ENCODE peak calls at places on chromosomes 7 and 10, in ten cellular contexts. One of them, this sample, is unnamed.

GRCh38 chr7:90713628-90714027 is 117.5 kb downstream of the CDK14 start:
- DNase-seq in Daoy: no peak
- DNase-seq in NCI-H1105 treated with DMSO at 0.1 percent for 48 hours: no peak
- DNase-seq in brain pericyte: no peak
- DNase-seq in D341Med: no peak
- DNase-seq in stimulated activated CD4-positive, alpha-beta T cell treated with anti-CD3 and anti-CD28 coated beads, Interleukin-12 subunit alpha, Interleukin-12 subunit beta, amount 100 ng/mL, for 24 hours: no peak
- DNase-seq in effector memory CD4-positive, alpha-beta T cell: no peak
- DNase-seq in neural crest cell: no peak
- DNase-seq in progenitor cell of endocrine pancreas: no peak
- DNase-seq in SW 1271: no peak
- DNase-seq in this sample: no peak

GRCh38 chr7:72446566-72447462 is 34.7 kb upstream of the CALN1 start:
- DNase-seq in D341Med: no peak
- DNase-seq in brain pericyte: no peak
- DNase-seq in SW 1271: no peak
- DNase-seq in stimulated activated CD4-positive, alpha-beta T cell treated with anti-CD3 and anti-CD28 coated beads, Interleukin-12 subunit alpha, Interleukin-12 subunit beta, amount 100 ng/mL, for 24 hours: no peak
- DNase-seq in effector memory CD4-positive, alpha-beta T cell: no peak
- DNase-seq in progenitor cell of endocrine pancreas: no peak
- DNase-seq in neural crest cell: no peak
- DNase-seq in Daoy: no peak
- DNase-seq in NCI-H1105 treated with DMSO at 0.1 percent for 48 hours: no peak
- DNase-seq in this sample: no peak

GRCh38 chr10:14259696-14260595 is 70.8 kb downstream of the FRMD4A start:
- DNase-seq in Daoy: no peak
- DNase-seq in D341Med: no peak
- DNase-seq in SW 1271: no peak
- DNase-seq in brain pericyte: peak; percentile 90
- DNase-seq in neural crest cell: no peak
- DNase-seq in progenitor cell of endocrine pancreas: no peak
- DNase-seq in stimulated activated CD4-positive, alpha-beta T cell treated with anti-CD3 and anti-CD28 coated beads, Interleukin-12 subunit alpha, Interleukin-12 subunit beta, amount 100 ng/mL, for 24 hours: no peak
- DNase-seq in effector memory CD4-positive, alpha-beta T cell: no peak
- DNase-seq in NCI-H1105 treated with DMSO at 0.1 percent for 48 hours: no peak
- DNase-seq in this sample: no peak

GRCh38 chr7:157357129-157358040 is 20.6 kb downstream of the DNAJB6 start:
- DNase-seq in Daoy: no peak
- DNase-seq in SW 1271: no peak
- DNase-seq in stimulated activated CD4-positive, alpha-beta T cell treated with anti-CD3 and anti-CD28 coated beads, Interleukin-12 subunit alpha, Interleukin-12 subunit beta, amount 100 ng/mL, for 24 hours: no peak
- DNase-seq in brain pericyte: no peak
- DNase-seq in progenitor cell of endocrine pancreas: no peak
- DNase-seq in NCI-H1105 treated with DMSO at 0.1 percent for 48 hours: no peak
- DNase-seq in D341Med: no peak
- DNase-seq in effector memory CD4-positive, alpha-beta T cell: no peak
- DNase-seq in neural crest cell: no peak
- DNase-seq in this sample: no peak

GRCh38 chr10:191703-192518 is 56.7 kb downstream of the ZMYND11 start:
- DNase-seq in SW 1271: no peak
- DNase-seq in neural crest cell: no peak
- DNase-seq in Daoy: no peak
- DNase-seq in effector memory CD4-positive, alpha-beta T cell: no peak
- DNase-seq in progenitor cell of endocrine pancreas: no peak
- DNase-seq in brain pericyte: no peak
- DNase-seq in stimulated activated CD4-positive, alpha-beta T cell treated with anti-CD3 and anti-CD28 coated beads, Interleukin-12 subunit alpha, Interleukin-12 subunit beta, amount 100 ng/mL, for 24 hours: no peak
- DNase-seq in D341Med: no peak
- DNase-seq in NCI-H1105 treated with DMSO at 0.1 percent for 48 hours: no peak
- DNase-seq in this sample: no peak

GRCh38 chr7:136074840-136075239 is 97.7 kb upstream of the MTPN start:
- DNase-seq in D341Med: no peak
- DNase-seq in neural crest cell: no peak
- DNase-seq in stimulated activated CD4-positive, alpha-beta T cell treated with anti-CD3 and anti-CD28 coated beads, Interleukin-12 subunit alpha, Interleukin-12 subunit beta, amount 100 ng/mL, for 24 hours: no peak
- DNase-seq in SW 1271: no peak
- DNase-seq in brain pericyte: no peak
- DNase-seq in NCI-H1105 treated with DMSO at 0.1 percent for 48 hours: peak; percentile 67
- DNase-seq in progenitor cell of endocrine pancreas: no peak
- DNase-seq in effector memory CD4-positive, alpha-beta T cell: no peak
- DNase-seq in Daoy: no peak
- DNase-seq in this sample: no peak

GRCh38 chr10:43208147-43209063 is 58.5 kb downstream of the RASGEF1A start:
- DNase-seq in progenitor cell of endocrine pancreas: peak; percentile 6
- DNase-seq in effector memory CD4-positive, alpha-beta T cell: no peak
- DNase-seq in SW 1271: no peak
- DNase-seq in brain pericyte: no peak
- DNase-seq in D341Med: no peak
- DNase-seq in stimulated activated CD4-positive, alpha-beta T cell treated with anti-CD3 and anti-CD28 coated beads, Interleukin-12 subunit alpha, Interleukin-12 subunit beta, amount 100 ng/mL, for 24 hours: no peak
- DNase-seq in neural crest cell: no peak
- DNase-seq in Daoy: no peak
- DNase-seq in NCI-H1105 treated with DMSO at 0.1 percent for 48 hours: no peak
- DNase-seq in this sample: no peak

GRCh38 chr10:28677889-28678686 is 767 bp downstream of the BAMBI start:
- DNase-seq in SW 1271: no peak
- DNase-seq in D341Med: peak; percentile 55
- DNase-seq in stimulated activated CD4-positive, alpha-beta T cell treated with anti-CD3 and anti-CD28 coated beads, Interleukin-12 subunit alpha, Interleukin-12 subunit beta, amount 100 ng/mL, for 24 hours: no peak
- DNase-seq in Daoy: peak; percentile 37
- DNase-seq in NCI-H1105 treated with DMSO at 0.1 percent for 48 hours: no peak
- DNase-seq in neural crest cell: peak; percentile 42
- DNase-seq in effector memory CD4-positive, alpha-beta T cell: no peak
- DNase-seq in brain pericyte: no peak
- DNase-seq in progenitor cell of endocrine pancreas: peak; percentile 23
- DNase-seq in this sample: no peak

This sample was measured in T1000.